ENCODE peak calls at places on chromosomes 7 and 10, in five cellular contexts. One of them, this sample, is unnamed.

GRCh38 chr10:128035557-128035973 is 90.7 kb downstream of the MKI67 start:
- DNase-seq in GM12878: no peak
- DNase-seq in K562: peak
- DNase-seq in SK-N-SH: peak
- DNase-seq in HepG2: no peak
- DNase-seq in this sample: peak

GRCh38 chr10:80506836-80507483 is 30.7 kb upstream of the SH2D4B start:
- DNase-seq in GM12878: no peak
- DNase-seq in K562: no peak
- DNase-seq in SK-N-SH: no peak
- DNase-seq in HepG2: no peak
- DNase-seq in this sample: no peak

GRCh38 chr7:51279391-51280023 is 37.1 kb downstream of the COBL start:
- DNase-seq in GM12878: no peak
- DNase-seq in K562: no peak
- DNase-seq in SK-N-SH: no peak
- DNase-seq in HepG2: no peak
- DNase-seq in this sample: no peak

GRCh38 chr7:137975223-137975622 is 26.7 kb downstream of the CREB3L2 start:
- DNase-seq in GM12878: no peak
- DNase-seq in K562: no peak
- DNase-seq in SK-N-SH: no peak
- DNase-seq in HepG2: no peak
- DNase-seq in this sample: no peak

GRCh38 chr7:114554781-114555537 is 140.3 kb downstream of the FOXP2 start:
- DNase-seq in GM12878: peak
- DNase-seq in K562: no peak
- DNase-seq in SK-N-SH: no peak
- DNase-seq in HepG2: no peak
- DNase-seq in this sample: peak

GRCh38 chr10:75165684-75166622 is 44.6 kb upstream of the VDAC2 start:
- DNase-seq in GM12878: peak
- DNase-seq in K562: no peak
- DNase-seq in SK-N-SH: peak
- DNase-seq in HepG2: no peak
- DNase-seq in this sample: no peak

GRCh38 chr7:44434201-44434600 is 56.3 kb downstream of the NUDCD3 start:
- DNase-seq in GM12878: no peak
- DNase-seq in K562: no peak
- DNase-seq in SK-N-SH: no peak
- DNase-seq in HepG2: no peak
- DNase-seq in this sample: no peak

GRCh38 chr7:47743898-47744612 is 162.1 kb upstream of the TNS3 start:
- DNase-seq in GM12878: no peak
- DNase-seq in K562: no peak
- DNase-seq in SK-N-SH: no peak
- DNase-seq in HepG2: no peak
- DNase-seq in this sample: no peak

GRCh38 chr10:115417585-115418265 is 324.6 kb downstream of the ATRNL1 start:
- DNase-seq in GM12878: peak
- DNase-seq in K562: peak
- DNase-seq in SK-N-SH: peak
- DNase-seq in HepG2: peak
- DNase-seq in this sample: peak

GRCh38 chr10:112227331-112227961 is 43.9 kb upstream of the GPAM start:
- DNase-seq in GM12878: no peak
- DNase-seq in K562: no peak
- DNase-seq in SK-N-SH: no peak
- DNase-seq in HepG2: peak
- DNase-seq in this sample: no peak

GRCh38 chr7:108000875-108001758 is 1.8 kb downstream of the LAMB1 start:
- DNase-seq in GM12878: no peak
- DNase-seq in K562: no peak
- DNase-seq in SK-N-SH: peak
- DNase-seq in HepG2: no peak
- DNase-seq in this sample: no peak

GRCh38 chr7:74475243-74475986 is 21.7 kb downstream of the GTF2IRD1 start:
- DNase-seq in GM12878: no peak
- DNase-seq in K562: no peak
- DNase-seq in SK-N-SH: peak
- DNase-seq in HepG2: no peak
- DNase-seq in this sample: no peak

GRCh38 chr7:27179030-27179429 is 4.9 kb upstream of the HOXA10 start:
- DNase-seq in GM12878: no peak
- DNase-seq in K562: no peak
- DNase-seq in SK-N-SH: no peak
- DNase-seq in HepG2: no peak
- DNase-seq in this sample: no peak

GRCh38 chr10:1213252-1213651 is 157.1 kb downstream of the WDR37 start:
- DNase-seq in GM12878: no peak
- DNase-seq in K562: no peak
- DNase-seq in SK-N-SH: no peak
- DNase-seq in HepG2: no peak
- DNase-seq in this sample: no peak

GRCh38 chr10:55979203-55979602 is 381.9 kb downstream of the ZWINT start:
- DNase-seq in GM12878: no peak
- DNase-seq in K562: no peak
- DNase-seq in SK-N-SH: no peak
- DNase-seq in HepG2: no peak
- DNase-seq in this sample: no peak

GRCh38 chr7:83166-83840 is 109.1 kb upstream of the FAM20C start:
- DNase-seq in GM12878: no peak
- DNase-seq in K562: no peak
- DNase-seq in SK-N-SH: no peak
- DNase-seq in HepG2: no peak
- DNase-seq in this sample: no peak

GRCh38 chr7:33873981-33874750 is 31.2 kb upstream of the BMPER start:
- DNase-seq in GM12878: no peak
- DNase-seq in K562: no peak
- DNase-seq in SK-N-SH: no peak
- DNase-seq in HepG2: no peak
- DNase-seq in this sample: no peak

GRCh38 chr7:18693401-18693800 is 197.9 kb downstream of the HDAC9 start:
- DNase-seq in GM12878: no peak
- DNase-seq in K562: no peak
- DNase-seq in SK-N-SH: peak
- DNase-seq in HepG2: no peak
- DNase-seq in this sample: peak

GRCh38 chr7:105493928-105494325 is 28.1 kb downstream of the PUS7 start:
- DNase-seq in GM12878: no peak
- DNase-seq in K562: no peak
- DNase-seq in SK-N-SH: no peak
- DNase-seq in HepG2: no peak
- DNase-seq in this sample: no peak

GRCh38 chr7:85685901-85686300 is 499.0 kb upstream of the SEMA3D start:
- DNase-seq in GM12878: no peak
- DNase-seq in K562: no peak
- DNase-seq in SK-N-SH: no peak
- DNase-seq in HepG2: no peak
- DNase-seq in this sample: no peak

GRCh38 chr7:8160810-8161209 is 101.2 kb downstream of the ICA1 start:
- DNase-seq in GM12878: no peak
- DNase-seq in K562: no peak
- DNase-seq in SK-N-SH: no peak
- DNase-seq in HepG2: no peak
- DNase-seq in this sample: no peak

GRCh38 chr7:90532231-90532929 is 62.9 kb downstream of the PTTG1IP2 start:
- DNase-seq in GM12878: peak
- DNase-seq in K562: no peak
- DNase-seq in SK-N-SH: no peak
- DNase-seq in HepG2: no peak
- DNase-seq in this sample: no peak

GRCh38 chr7:137791947-137792346 is 54.8 kb downstream of the DGKI start:
- DNase-seq in GM12878: no peak
- DNase-seq in K562: no peak
- DNase-seq in SK-N-SH: no peak
- DNase-seq in HepG2: no peak
- DNase-seq in this sample: no peak

GRCh38 chr7:137886706-137887105 is 39.9 kb upstream of the DGKI start:
- DNase-seq in GM12878: no peak
- DNase-seq in K562: no peak
- DNase-seq in SK-N-SH: no peak
- DNase-seq in HepG2: no peak
- DNase-seq in this sample: no peak

GRCh38 chr10:99433378-99434020 is 3.1 kb upstream of the GOT1 start:
- DNase-seq in GM12878: no peak
- DNase-seq in K562: no peak
- DNase-seq in SK-N-SH: no peak
- DNase-seq in HepG2: no peak
- DNase-seq in this sample: no peak

GRCh38 chr10:6050801-6051445 is 11.2 kb downstream of the IL2RA start:
- DNase-seq in GM12878: peak
- DNase-seq in K562: peak
- DNase-seq in SK-N-SH: peak
- DNase-seq in HepG2: peak
- DNase-seq in this sample: no peak

GRCh38 chr7:35723011-35723410 is 28.1 kb upstream of the HERPUD2 start:
- DNase-seq in GM12878: no peak
- DNase-seq in K562: no peak
- DNase-seq in SK-N-SH: no peak
- DNase-seq in HepG2: no peak
- DNase-seq in this sample: no peak

GRCh38 chr10:11112718-11113117 is 95.0 kb downstream of the CELF2 start:
- DNase-seq in GM12878: no peak
- DNase-seq in K562: no peak
- DNase-seq in SK-N-SH: no peak
- DNase-seq in HepG2: peak
- DNase-seq in this sample: no peak

GRCh38 chr7:133837248-133837647 is 289.9 kb upstream of the LRGUK start:
- DNase-seq in GM12878: no peak
- DNase-seq in K562: no peak
- DNase-seq in SK-N-SH: peak
- DNase-seq in HepG2: no peak
- DNase-seq in this sample: no peak

GRCh38 chr7:63046612-63047011 is 952.0 kb upstream of the ZNF722 start:
- DNase-seq in GM12878: no peak
- DNase-seq in K562: no peak
- DNase-seq in SK-N-SH: no peak
- DNase-seq in HepG2: no peak
- DNase-seq in this sample: no peak

GRCh38 chr10:28202941-28203352 is 99.9 kb downstream of the MPP7 start:
- DNase-seq in GM12878: no peak
- DNase-seq in K562: no peak
- DNase-seq in SK-N-SH: no peak
- DNase-seq in HepG2: no peak
- DNase-seq in this sample: peak
- TF ChIP-seq FOXM1 in GM12878: no peak
- TF ChIP-seq FOXM1 in K562: no peak
- TF ChIP-seq FOXM1 in SK-N-SH: no peak
- TF ChIP-seq FOXM1 in HepG2: no peak
- TF ChIP-seq FOXM1 in this sample: peak

GRCh38 chr10:69800109-69800508 is 1.6 kb upstream of the COL13A1 start:
- DNase-seq in GM12878: no peak
- DNase-seq in K562: peak
- DNase-seq in SK-N-SH: peak
- DNase-seq in HepG2: peak
- DNase-seq in this sample: peak

GRCh38 chr10:69802424-69803161 is 887 bp downstream of the COL13A1 start:
- DNase-seq in GM12878: no peak
- DNase-seq in K562: no peak
- DNase-seq in SK-N-SH: peak
- DNase-seq in HepG2: no peak
- DNase-seq in this sample: peak

GRCh38 chr10:69800665-69801064 is 1.0 kb upstream of the COL13A1 start:
- DNase-seq in GM12878: no peak
- DNase-seq in K562: no peak
- DNase-seq in SK-N-SH: no peak
- DNase-seq in HepG2: no peak
- DNase-seq in this sample: no peak

GRCh38 chr10:69801094-69801433 is 642 bp upstream of the COL13A1 start:
- DNase-seq in GM12878: no peak
- DNase-seq in K562: peak
- DNase-seq in SK-N-SH: peak
- DNase-seq in HepG2: peak
- DNase-seq in this sample: peak

DNA sequence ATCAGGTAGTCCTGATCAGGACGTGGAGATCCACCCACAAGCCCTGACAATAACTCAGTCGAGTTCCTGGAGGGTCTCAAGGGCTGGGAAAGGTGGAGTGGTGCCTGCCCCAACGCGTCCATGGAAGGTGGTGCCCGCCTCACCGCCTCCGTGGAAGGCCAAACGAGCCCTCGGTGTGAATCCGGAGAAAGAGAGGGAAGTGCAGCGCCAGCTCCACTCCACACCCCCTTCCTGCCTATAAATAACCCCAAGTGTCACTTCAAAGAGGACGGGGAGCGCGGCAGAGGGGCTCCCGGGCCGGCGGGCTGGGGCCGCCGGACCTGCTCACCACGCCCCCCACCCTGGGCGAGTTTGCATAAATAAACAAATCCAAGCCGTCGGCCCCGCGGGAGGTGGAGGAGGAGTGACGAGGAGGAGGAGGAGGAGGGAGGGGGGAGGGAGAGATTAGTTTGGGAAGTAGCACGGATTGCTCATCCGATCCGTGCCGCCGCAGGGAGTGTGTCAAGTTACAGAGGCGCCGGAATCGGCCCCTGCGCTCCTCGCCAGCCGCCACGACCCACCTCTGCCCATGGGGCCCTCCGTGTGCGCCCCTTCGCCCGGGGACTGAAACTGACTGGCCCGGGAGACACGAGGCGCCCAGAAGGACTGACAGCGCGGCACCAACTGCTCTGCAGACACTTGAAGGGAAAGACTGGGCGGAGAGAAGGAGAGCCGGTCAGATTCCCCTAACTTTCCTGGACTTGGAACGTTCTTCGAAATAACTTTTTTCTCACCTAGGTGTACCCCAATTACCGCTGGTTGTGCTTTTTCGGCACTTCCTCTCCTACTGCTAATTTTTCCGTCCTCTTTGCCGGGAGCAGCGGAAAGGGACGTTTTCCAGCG is at the start of gene COL13A1:
- DNase-seq in GM12878: no peak
- DNase-seq in K562: no peak
- DNase-seq in SK-N-SH: peak
- DNase-seq in HepG2: no peak
- DNase-seq in this sample: peak
- TF ChIP-seq FOXM1 in GM12878: no peak
- TF ChIP-seq FOXM1 in K562: no peak
- TF ChIP-seq FOXM1 in SK-N-SH: no peak
- TF ChIP-seq FOXM1 in HepG2: no peak
- TF ChIP-seq FOXM1 in this sample: no peak

GRCh38 chr10:15223174-15223573 is 54.7 kb upstream of the NMT2 start:
- DNase-seq in GM12878: no peak
- DNase-seq in K562: no peak
- DNase-seq in SK-N-SH: no peak
- DNase-seq in HepG2: no peak
- DNase-seq in this sample: no peak
- TF ChIP-seq FOXM1 in GM12878: no peak
- TF ChIP-seq FOXM1 in K562: no peak
- TF ChIP-seq FOXM1 in SK-N-SH: no peak
- TF ChIP-seq FOXM1 in HepG2: no peak
- TF ChIP-seq FOXM1 in this sample: no peak

DNA sequence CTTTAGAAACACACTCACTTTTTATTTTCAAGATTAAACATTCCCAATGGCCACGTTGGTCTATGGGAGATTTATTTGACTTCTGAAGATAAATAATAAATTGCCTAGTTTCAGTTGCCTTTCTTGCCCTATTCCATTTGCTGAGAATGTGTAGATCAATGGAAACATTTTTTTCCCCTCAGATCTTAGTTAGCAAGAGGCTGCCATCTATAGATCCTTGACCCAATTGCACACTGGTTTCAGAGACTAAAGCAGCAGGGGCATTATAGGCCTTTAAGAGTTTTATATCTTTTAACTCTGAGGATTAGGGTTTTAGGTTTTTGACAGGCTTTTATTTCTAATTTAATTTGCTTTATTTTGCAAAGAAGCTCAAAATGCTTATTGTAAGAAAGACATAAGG is 163.2 kb upstream of the GPR26 start:
- DNase-seq in GM12878: no peak
- DNase-seq in K562: no peak
- DNase-seq in SK-N-SH: no peak
- DNase-seq in HepG2: no peak
- DNase-seq in this sample: no peak
- TF ChIP-seq FOXM1 in GM12878: no peak
- TF ChIP-seq FOXM1 in K562: no peak
- TF ChIP-seq FOXM1 in SK-N-SH: no peak
- TF ChIP-seq FOXM1 in HepG2: no peak
- TF ChIP-seq FOXM1 in this sample: no peak